ENCODE peak calls at places on chromosomes 16 and 17, in ten cellular contexts. K is upper lobe of left lung; N is AG08395; X is IMR-90; A is activated naive CD8-positive, alpha-beta T cell treated with anti-CD3 and anti-CD28 coated beads for 36 hours; U is NCI-H1417; P is effector CD4-positive, alpha-beta T cell; C is A172; G is T-helper 1 cell; V is NCI-H1092. E is an unnamed sample.

GRCh38 chr16:529012-529575 is 1.6 kb downstream of the CAPN15 start:
- DNase-seq in K (peak), N (no peak), X (no peak), A (peak), U (no peak), P (no peak), C (peak), G (peak), V (no peak), E (no peak)

GRCh38 chr17:63984651-63985386 is 12.1 kb upstream of the SCN4A start:
- DNase-seq in K (peak), N (peak), X (peak), A (peak), U (no peak), P (peak), C (peak), G (peak), V (no peak), E (no peak)

GRCh38 chr17:83178533-83179201 is 99.3 kb downstream of the METRNL start:
- DNase-seq in K (peak), N (no peak), X (no peak), A (no peak), U (no peak), P (no peak), C (no peak), G (no peak), V (no peak), E (no peak)

GRCh38 chr16:67946966-67947558 is 3.1 kb upstream of the LCAT start:
- DNase-seq in K (no peak), N (no peak), X (no peak), A (no peak), U (no peak), P (no peak), C (no peak), G (no peak), V (no peak), E (no peak)

GRCh38 chr17:41223821-41224220 is 2.6 kb upstream of the KRTAP9-2 start:
- DNase-seq in K (no peak), N (no peak), X (peak), A (no peak), U (no peak), P (no peak), C (no peak), G (no peak), V (no peak), E (no peak)

GRCh38 chr17:17722081-17722905 is 41.0 kb downstream of the RAI1 start:
- DNase-seq in K (peak), N (no peak), X (peak), A (no peak), U (no peak), P (no peak), C (no peak), G (no peak), V (no peak), E (no peak)

GRCh38 chr16:64313726-64314125 is 808.1 kb downstream of the CDH11 start:
- DNase-seq in K (no peak), N (no peak), X (no peak), A (no peak), U (no peak), P (no peak), C (no peak), G (no peak), V (no peak), E (no peak)

GRCh38 chr17:28402224-28402630 is 3.8 kb downstream of the SLC46A1 start:
- DNase-seq in K (no peak), N (no peak), X (no peak), A (no peak), U (no peak), P (no peak), C (peak), G (no peak), V (no peak), E (no peak)

GRCh38 chr17:58487589-58488427 is at the start of gene HSF5:
- DNase-seq in K (peak), N (no peak), X (no peak), A (peak), U (no peak), P (peak), C (no peak), G (peak), V (no peak), E (no peak)

GRCh38 chr16:87202346-87202745 is 114.8 kb downstream of the C16orf95 start:
- DNase-seq in K (no peak), N (peak), X (peak), A (no peak), U (no peak), P (no peak), C (peak), G (no peak), V (no peak), E (no peak)

GRCh38 chr17:76737082-76737675 is at the start of gene SRSF2:
- DNase-seq in K (peak), N (peak), X (peak), A (peak), U (peak), P (peak), C (peak), G (peak), V (peak), E (peak)

GRCh38 chr17:75909812-75910274 is 5.2 kb upstream of the MRPL38 start:
- DNase-seq in K (no peak), N (no peak), X (peak), A (no peak), U (peak), P (no peak), C (no peak), G (no peak), V (peak), E (no peak)

GRCh38 chr17:49022391-49022941 is 25.3 kb downstream of the IGF2BP1 start:
- DNase-seq in K (no peak), N (peak), X (peak), A (no peak), U (no peak), P (no peak), C (peak), G (no peak), V (no peak), E (peak)

GRCh38 chr17:19905514-19905913 is 37.8 kb upstream of the ULK2 start:
- DNase-seq in K (no peak), N (no peak), X (no peak), A (no peak), U (no peak), P (no peak), C (no peak), G (no peak), V (no peak), E (no peak)

GRCh38 chr17:63740464-63741181 is 976 bp downstream of the STRADA start:
- DNase-seq in K (no peak), N (peak), X (peak), A (no peak), U (no peak), P (no peak), C (peak), G (no peak), V (no peak), E (no peak)

GRCh38 chr16:48212033-48212432 is 32.1 kb upstream of the LONP2 start:
- DNase-seq in K (no peak), N (no peak), X (peak), A (no peak), U (no peak), P (no peak), C (no peak), G (no peak), V (no peak), E (no peak)

GRCh38 chr17:1177099-1177996 is 2.4 kb downstream of the ABR start:
- DNase-seq in K (no peak), N (peak), X (peak), A (no peak), U (no peak), P (no peak), C (peak), G (no peak), V (no peak), E (no peak)

GRCh38 chr17:30203471-30203981 is 32.0 kb downstream of the SLC6A4 start:
- DNase-seq in K (no peak), N (no peak), X (no peak), A (no peak), U (no peak), P (no peak), C (no peak), G (no peak), V (no peak), E (peak)

GRCh38 chr16:583470-583814 is 6.4 kb upstream of the RAB40C start:
- DNase-seq in K (peak), N (no peak), X (no peak), A (no peak), U (no peak), P (no peak), C (no peak), G (no peak), V (no peak), E (no peak)